ENCODE peak calls at places on chromosomes 16 and 17, in four cellular contexts. E is GM12878, Y is SK-N-SH, M is K562. B is an unnamed sample.

GRCh38 chr17:78979780-78980623 is at the start of gene LGALS3BP:
- DNase-seq in E (no peak), Y (peak; percentile 97), M (peak; percentile 47), B (no peak)

GRCh38 chr16:85222151-85222863 is 110.0 kb upstream of the CIBAR2 start:
- DNase-seq in E (no peak), Y (no peak), M (no peak), B (no peak)

GRCh38 chr16:89256651-89257254 is 39.2 kb downstream of the ZNF778 start:
- DNase-seq in E (no peak), Y (peak; percentile 30), M (no peak), B (no peak)

GRCh38 chr16:51971184-51971583 is 575.8 kb downstream of the TOX3 start:
- DNase-seq in E (no peak), Y (peak; percentile 68), M (no peak), B (peak; percentile 45)

GRCh38 chr17:79630821-79631639 is 20.2 kb upstream of the RBFOX3 start:
- DNase-seq in E (no peak), Y (peak; percentile 22), M (no peak), B (peak; percentile 5)

GRCh38 chr16:83743241-83743640 is 64.5 kb upstream of the HSBP1 start:
- DNase-seq in E (no peak), Y (no peak), M (no peak), B (no peak)

GRCh38 chr16:80460004-80460403 is 80.8 kb upstream of the DYNLRB2 start:
- DNase-seq in E (no peak), Y (no peak), M (no peak), B (no peak)

GRCh38 chr17:5580974-5581373 is 3.3 kb downstream of the NLRP1 start:
- DNase-seq in E (no peak), Y (no peak), M (no peak), B (no peak)

GRCh38 chr17:32625971-32626370 is 139.2 kb downstream of the CDK5R1 start:
- DNase-seq in E (no peak), Y (no peak), M (no peak), B (no peak)

GRCh38 chr17:57650548-57650947 is 94.6 kb downstream of the CCDC182 start:
- DNase-seq in E (no peak), Y (no peak), M (no peak), B (no peak)

GRCh38 chr17:71975998-71976649 is 144.7 kb upstream of the SOX9 start:
- DNase-seq in E (no peak), Y (peak; percentile 38), M (no peak), B (no peak)

GRCh38 chr17:82216301-82217119 is 3.9 kb upstream of the CCDC57 start:
- DNase-seq in E (peak; percentile 59), Y (peak; percentile 54), M (no peak), B (no peak)

DNA sequence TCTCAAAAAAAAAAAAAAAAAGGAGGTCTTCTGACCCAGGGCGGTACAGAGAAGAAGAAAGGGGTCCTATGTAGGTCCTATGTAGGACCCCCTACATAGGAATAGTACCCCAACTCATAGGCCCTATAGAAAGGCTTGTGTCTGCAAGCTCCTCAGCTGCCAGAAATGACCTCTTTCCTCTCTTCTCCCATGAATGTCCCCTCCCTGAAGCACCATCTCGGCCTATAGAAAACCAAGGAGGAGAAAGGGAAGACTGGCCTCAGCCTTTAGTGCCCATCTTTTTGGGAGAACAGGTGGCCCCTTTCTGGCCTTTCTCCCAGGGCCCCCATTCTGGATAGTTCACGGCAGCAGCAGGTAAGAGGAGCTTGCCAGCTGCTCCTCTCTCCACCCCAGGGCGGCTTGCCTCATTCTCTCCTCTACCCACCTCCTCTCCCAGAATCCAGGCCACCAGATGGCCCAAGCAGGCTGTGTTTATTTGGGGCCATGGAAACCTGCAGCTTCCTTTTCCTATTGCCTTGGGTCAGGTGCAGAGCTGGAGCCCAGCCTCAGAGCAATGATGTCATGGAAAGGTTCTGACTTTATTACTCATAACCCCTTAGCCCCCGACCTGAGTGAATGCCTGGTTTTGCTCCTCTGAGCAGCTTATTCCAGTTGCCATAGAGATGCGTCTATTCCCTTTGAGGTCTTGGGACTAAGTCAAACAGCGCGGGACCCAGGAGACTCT is 1.6 kb upstream of the MRPL58 start:
- DNase-seq in E (no peak), Y (peak; percentile 91), M (peak; percentile 23), B (peak; percentile 39)
- TF ChIP-seq FOXM1 in E (no peak), Y (no peak), M (no peak), B (no peak)

DNA sequence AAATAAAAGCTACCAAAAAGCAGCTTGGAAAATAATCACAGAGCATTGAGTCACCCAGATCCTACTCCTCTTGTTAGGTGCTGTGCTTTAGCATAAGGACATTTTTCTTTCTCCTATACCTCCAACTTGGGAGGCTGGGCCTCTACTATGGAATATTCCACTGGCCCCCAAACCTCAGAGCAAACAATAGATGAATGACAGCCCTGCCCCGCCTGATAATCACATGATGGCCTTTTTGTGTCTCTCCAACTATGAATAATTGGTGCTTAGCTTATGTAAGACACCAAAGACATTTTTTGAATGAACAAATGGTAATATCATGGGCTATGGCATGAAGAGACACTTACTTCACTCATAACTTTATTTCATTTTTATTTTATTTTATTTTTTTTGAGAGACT is 250.2 kb downstream of the GRIN2A start:
- DNase-seq in E (no peak), Y (no peak), M (no peak), B (no peak)
- TF ChIP-seq FOXM1 in E (no peak), Y (no peak), M (no peak), B (no peak)

DNA sequence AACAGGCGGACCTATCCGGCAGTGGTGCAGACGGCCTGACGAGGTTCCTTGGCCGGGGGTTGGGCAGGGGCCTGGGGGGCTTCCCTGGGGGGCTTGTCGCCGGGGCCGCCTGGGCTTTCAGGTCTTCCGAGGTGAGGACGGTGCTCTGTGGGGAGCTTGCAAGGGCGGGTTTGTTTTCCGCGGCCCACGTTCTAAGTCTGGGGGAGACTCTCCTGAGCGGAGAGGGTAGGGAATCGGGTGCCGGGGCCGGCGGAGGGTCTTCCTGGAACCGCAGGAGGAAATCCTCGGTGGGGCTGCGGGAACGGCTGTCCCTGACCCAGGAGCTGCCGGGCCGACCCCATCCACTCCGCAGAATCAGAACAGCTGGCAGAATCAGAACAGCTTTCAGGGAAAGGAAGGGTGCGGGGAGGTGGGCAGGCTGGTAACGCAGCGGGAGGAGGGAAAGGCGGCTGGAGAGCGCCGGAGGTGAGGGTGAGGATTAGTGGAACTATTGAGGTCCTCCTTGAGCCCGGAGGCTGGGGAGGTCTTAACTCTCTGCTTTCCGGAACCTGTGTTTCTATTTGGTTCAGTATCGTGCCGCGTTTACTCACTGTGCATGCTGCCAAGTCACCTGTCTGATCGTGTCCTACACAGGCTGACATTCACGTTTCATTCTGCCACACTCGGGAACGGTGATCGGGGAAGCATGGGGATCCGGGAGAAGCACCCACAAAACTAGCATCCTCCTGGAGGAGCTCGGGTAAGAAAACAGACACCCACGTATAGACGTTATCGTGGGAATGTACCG is 28.9 kb downstream of the CPSF4L start:
- DNase-seq in E (no peak), Y (no peak), M (peak; percentile 40), B (peak; percentile 55)
- TF ChIP-seq FOXM1 in E (no peak), Y (no peak), M (no peak), B (peak; percentile 88)

GRCh38 chr16:67939507-67940435 is 3.1 kb upstream of the PSMB10 start:
- DNase-seq in E (no peak), Y (no peak), M (no peak), B (no peak)
- TF ChIP-seq FOXM1 in E (no peak), Y (no peak), M (no peak), B (no peak)